ENCODE peak calls at places on chromosome 18, in five cellular contexts. P is epithelial cell of prostate; M is ascending aorta; U is HCT116; N is CD8-positive, alpha-beta T cell. H is an unnamed sample.

GRCh38 chr18:22283397-22283796 is 114.0 kb downstream of the GATA6 start:
- DNase-seq in P (no peak), M (no peak), U (no peak), N (no peak), H (no peak)

GRCh38 chr18:73458186-73458964 is 590.6 kb upstream of the NETO1 start:
- DNase-seq in P (no peak), M (no peak), U (no peak), N (no peak), H (no peak)

GRCh38 chr18:8499810-8500663 is 109.2 kb upstream of the RAB12 start:
- DNase-seq in P (no peak), M (no peak), U (no peak), N (no peak), H (no peak)

GRCh38 chr18:48543228-48543627 is 4.4 kb downstream of the CTIF start:
- DNase-seq in P (no peak), M (no peak), U (no peak), N (no peak), H (no peak)

GRCh38 chr18:70411307-70411706 is 122.5 kb downstream of the SOCS6 start:
- DNase-seq in P (no peak), M (no peak), U (no peak), N (no peak), H (no peak)

GRCh38 chr18:69490072-69490471 is 89.4 kb downstream of the DOK6 start:
- DNase-seq in P (no peak), M (no peak), U (no peak), N (no peak), H (no peak)

GRCh38 chr18:42640160-42640559 is 475.3 kb downstream of the RIT2 start:
- DNase-seq in P (peak), M (no peak), U (no peak), N (no peak), H (peak)

GRCh38 chr18:59967878-59968277 is 68.1 kb downstream of the PMAIP1 start:
- DNase-seq in P (no peak), M (no peak), U (no peak), N (no peak), H (no peak)

GRCh38 chr18:2293109-2293839 is 278.0 kb downstream of the METTL4 start:
- DNase-seq in P (no peak), M (no peak), U (no peak), N (no peak), H (no peak)

H was measured in Caki2.